ENCODE peak calls at places on chromosomes 12 and 14, in eight cellular contexts. One of them, this sample, is unnamed.

GRCh38 chr14:90693413-90693812 is 122.8 kb downstream of the TTC7B start:
- DNase-seq in stimulated activated CD8-positive, alpha-beta memory T cell treated with anti-CD3 and anti-CD28 coated beads, Interleukin-4, amount 100 ng/mL, for 24 hours: no peak
- DNase-seq in 8988T: no peak
- DNase-seq in hypothalamus: no peak
- DNase-seq in GM23248: no peak
- DNase-seq in ecto neural progenitor cell: no peak
- DNase-seq in AG20443: no peak
- DNase-seq in fibroblast of the aortic adventitia: no peak
- DNase-seq in this sample: no peak

GRCh38 chr12:71128191-71128590 is 29.6 kb downstream of the TSPAN8 start:
- DNase-seq in AG20443: no peak
- DNase-seq in GM23248: no peak
- DNase-seq in ecto neural progenitor cell: no peak
- DNase-seq in 8988T: no peak
- DNase-seq in hypothalamus: no peak
- DNase-seq in fibroblast of the aortic adventitia: peak; percentile 78
- DNase-seq in stimulated activated CD8-positive, alpha-beta memory T cell treated with anti-CD3 and anti-CD28 coated beads, Interleukin-4, amount 100 ng/mL, for 24 hours: no peak
- DNase-seq in this sample: no peak

GRCh38 chr14:58571256-58571655 is 66.5 kb upstream of the DACT1 start:
- DNase-seq in GM23248: no peak
- DNase-seq in 8988T: no peak
- DNase-seq in hypothalamus: no peak
- DNase-seq in fibroblast of the aortic adventitia: no peak
- DNase-seq in AG20443: no peak
- DNase-seq in stimulated activated CD8-positive, alpha-beta memory T cell treated with anti-CD3 and anti-CD28 coated beads, Interleukin-4, amount 100 ng/mL, for 24 hours: no peak
- DNase-seq in ecto neural progenitor cell: no peak
- DNase-seq in this sample: no peak

GRCh38 chr14:103711516-103712431 is 3.5 kb downstream of the XRCC3 start:
- DNase-seq in hypothalamus: peak; percentile 73
- DNase-seq in fibroblast of the aortic adventitia: peak; percentile 43
- DNase-seq in AG20443: peak; percentile 51
- DNase-seq in 8988T: peak; percentile 86
- DNase-seq in stimulated activated CD8-positive, alpha-beta memory T cell treated with anti-CD3 and anti-CD28 coated beads, Interleukin-4, amount 100 ng/mL, for 24 hours: no peak
- DNase-seq in GM23248: peak; percentile 41
- DNase-seq in ecto neural progenitor cell: no peak
- DNase-seq in this sample: no peak

GRCh38 chr12:116066381-116067230 is 210.9 kb downstream of the MED13L start:
- DNase-seq in 8988T: no peak
- DNase-seq in AG20443: peak; percentile 47
- DNase-seq in hypothalamus: no peak
- DNase-seq in fibroblast of the aortic adventitia: peak; percentile 53
- DNase-seq in ecto neural progenitor cell: no peak
- DNase-seq in stimulated activated CD8-positive, alpha-beta memory T cell treated with anti-CD3 and anti-CD28 coated beads, Interleukin-4, amount 100 ng/mL, for 24 hours: peak; percentile 42
- DNase-seq in GM23248: peak; percentile 63
- DNase-seq in this sample: no peak

GRCh38 chr14:50539051-50539450 is 6.7 kb upstream of the MAP4K5 start:
- DNase-seq in GM23248: no peak
- DNase-seq in ecto neural progenitor cell: no peak
- DNase-seq in fibroblast of the aortic adventitia: no peak
- DNase-seq in hypothalamus: no peak
- DNase-seq in stimulated activated CD8-positive, alpha-beta memory T cell treated with anti-CD3 and anti-CD28 coated beads, Interleukin-4, amount 100 ng/mL, for 24 hours: no peak
- DNase-seq in AG20443: no peak
- DNase-seq in 8988T: no peak
- DNase-seq in this sample: no peak

GRCh38 chr12:11941601-11942360 is 129.0 kb upstream of the BCL2L14 start:
- DNase-seq in ecto neural progenitor cell: no peak
- DNase-seq in 8988T: no peak
- DNase-seq in hypothalamus: no peak
- DNase-seq in stimulated activated CD8-positive, alpha-beta memory T cell treated with anti-CD3 and anti-CD28 coated beads, Interleukin-4, amount 100 ng/mL, for 24 hours: no peak
- DNase-seq in fibroblast of the aortic adventitia: peak; percentile 93
- DNase-seq in GM23248: peak; percentile 95
- DNase-seq in AG20443: peak; percentile 88
- DNase-seq in this sample: no peak

GRCh38 chr12:109264095-109264942 is 44.8 kb downstream of the FOXN4 start:
- DNase-seq in 8988T: peak; percentile 92
- DNase-seq in fibroblast of the aortic adventitia: peak; percentile 55
- DNase-seq in ecto neural progenitor cell: peak; percentile 93
- DNase-seq in hypothalamus: peak; percentile 65
- DNase-seq in stimulated activated CD8-positive, alpha-beta memory T cell treated with anti-CD3 and anti-CD28 coated beads, Interleukin-4, amount 100 ng/mL, for 24 hours: peak; percentile 13
- DNase-seq in AG20443: peak; percentile 87
- DNase-seq in GM23248: peak; percentile 86
- DNase-seq in this sample: peak; percentile 37

GRCh38 chr12:34400986-34401658 is 378.8 kb downstream of the ALG10 start:
- DNase-seq in hypothalamus: no peak
- DNase-seq in 8988T: no peak
- DNase-seq in fibroblast of the aortic adventitia: no peak
- DNase-seq in stimulated activated CD8-positive, alpha-beta memory T cell treated with anti-CD3 and anti-CD28 coated beads, Interleukin-4, amount 100 ng/mL, for 24 hours: no peak
- DNase-seq in GM23248: no peak
- DNase-seq in ecto neural progenitor cell: peak; percentile 24
- DNase-seq in AG20443: peak; percentile 2
- DNase-seq in this sample: no peak

This sample was measured in putamen.